ENCODE peak calls at places on chromosomes 4 and X, in nine cellular contexts. L, C, E, F, W, Z, T, B and P are unnamed samples.

GRCh38 chr4:72553540-72553939 is 15.5 kb downstream of the ADAMTS3 start:
- DNase-seq in L (no peak), C (no peak), E (peak; percentile 29), F (peak; percentile 42), W (no peak), Z (no peak), T (no peak), B (no peak), P (no peak)

GRCh38 chrX:69546417-69546816 is 42.3 kb downstream of the NALF2 start:
- DNase-seq in L (no peak), C (no peak), E (no peak), F (no peak), W (no peak), Z (no peak), T (no peak), B (no peak), P (no peak)

GRCh38 chr4:18444286-18444685 is 422.7 kb upstream of the LCORL start:
- DNase-seq in L (no peak), C (no peak), E (no peak), F (no peak), W (no peak), Z (no peak), T (no peak), B (no peak), P (no peak)

GRCh38 chr4:184255917-184256642 is 38.4 kb upstream of the ENPP6 start:
- DNase-seq in L (no peak), C (no peak), E (no peak), F (no peak), W (no peak), Z (no peak), T (no peak), B (no peak), P (no peak)

GRCh38 chrX:72108666-72109065 is 23.0 kb downstream of the RTL5 start:
- DNase-seq in L (no peak), C (no peak), E (no peak), F (no peak), W (no peak), Z (no peak), T (no peak), B (no peak), P (no peak)

GRCh38 chr4:74123065-74123728 is 24.2 kb upstream of the CXCL2 start:
- DNase-seq in L (peak; percentile 43), C (no peak), E (no peak), F (no peak), W (no peak), Z (no peak), T (no peak), B (no peak), P (no peak)

GRCh38 chr4:111788046-111788642 is 357.1 kb upstream of the FAM241A start:
- DNase-seq in L (no peak), C (no peak), E (no peak), F (no peak), W (no peak), Z (no peak), T (no peak), B (peak; percentile 16), P (no peak)

GRCh38 chr4:33864290-33864859 is 2379.9 kb downstream of the ARAP2 start:
- DNase-seq in L (no peak), C (no peak), E (no peak), F (peak; percentile 0), W (no peak), Z (no peak), T (no peak), B (no peak), P (no peak)

GRCh38 chr4:147674073-147674472 is 9.9 kb downstream of the PRMT9 start:
- DNase-seq in L (no peak), C (peak; percentile 23), E (no peak), F (no peak), W (no peak), Z (no peak), T (no peak), B (no peak), P (no peak)

GRCh38 chr4:186982160-186982559 is 258.5 kb upstream of the FAT1 start:
- DNase-seq in L (no peak), C (no peak), E (no peak), F (no peak), W (no peak), Z (no peak), T (no peak), B (no peak), P (no peak)

GRCh38 chr4:77582151-77582550 is 23.5 kb upstream of the CXCL13 start:
- DNase-seq in L (no peak), C (no peak), E (no peak), F (no peak), W (no peak), Z (no peak), T (no peak), B (no peak), P (no peak)

GRCh38 chr4:133320576-133321170 is 171.6 kb downstream of the PCDH10 start:
- DNase-seq in L (no peak), C (peak; percentile 6), E (peak; percentile 37), F (peak; percentile 57), W (no peak), Z (no peak), T (no peak), B (peak; percentile 38), P (no peak)

GRCh38 chr4:16194199-16194598 is 32.1 kb downstream of the TAPT1 start:
- DNase-seq in L (no peak), C (no peak), E (no peak), F (no peak), W (no peak), Z (no peak), T (no peak), B (no peak), P (no peak)

GRCh38 chr4:110540606-110541440 is 64.9 kb downstream of the ENPEP start:
- DNase-seq in L (no peak), C (no peak), E (no peak), F (no peak), W (no peak), Z (no peak), T (no peak), B (no peak), P (no peak)

GRCh38 chrX:136395271-136395670 is 92.5 kb upstream of the BRS3 start:
- DNase-seq in L (no peak), C (no peak), E (no peak), F (no peak), W (no peak), Z (no peak), T (no peak), B (no peak), P (no peak)